ENCODE peak calls at places on chromosomes 6 and 20, in four cellular contexts. D is NB4; M is CD8-positive, alpha-beta T cell; G is AG04450. U is an unnamed sample.

GRCh38 chr20:62977613-62978558 is 25.4 kb downstream of the SLC17A9 start:
- DNase-seq in D (peak), M (peak), G (no peak), U (no peak)

GRCh38 chr6:3328796-3329195 is 70.0 kb downstream of the PSMG4 start:
- DNase-seq in D (no peak), M (no peak), G (no peak), U (no peak)

GRCh38 chr6:71072508-71072907 is 115.6 kb upstream of the B3GAT2 start:
- DNase-seq in G (no peak), M (no peak), D (no peak), U (no peak)

GRCh38 chr20:48738399-48739304 is 89.1 kb downstream of the PREX1 start:
- DNase-seq in G (no peak), D (no peak), M (no peak), U (no peak)

GRCh38 chr6:168053957-168054471 is 25.0 kb downstream of the FRMD1 start:
- DNase-seq in G (no peak), D (no peak), M (no peak), U (no peak)

GRCh38 chr6:41957117-41957516 is 15.5 kb upstream of the CCND3 start:
- DNase-seq in G (no peak), D (no peak), M (no peak), U (no peak)

GRCh38 chr6:3724451-3725144 is 26.9 kb downstream of the PXDC1 start:
- DNase-seq in G (no peak), D (no peak), M (no peak), U (no peak)

GRCh38 chr6:131063764-131064272 is 773 bp upstream of the EPB41L2 start:
- DNase-seq in M (no peak), G (no peak), D (no peak), U (no peak)

GRCh38 chr6:7728855-7729590 is 3.1 kb downstream of the BMP6 start:
- DNase-seq in G (no peak), M (no peak), D (no peak), U (no peak)

GRCh38 chr6:16043171-16044142 is 85.4 kb upstream of the MYLIP start:
- DNase-seq in M (no peak), G (no peak), D (no peak), U (no peak)

GRCh38 chr6:28254340-28254618 is 2.2 kb upstream of the ZKSCAN4 start:
- DNase-seq in G (no peak), M (no peak), D (peak), U (no peak)

GRCh38 chr6:121356575-121356974 is 22.3 kb upstream of the TBC1D32 start:
- DNase-seq in M (no peak), G (no peak), D (no peak), U (no peak)
- TF ChIP-seq CTCF in M (no peak), G (peak), D (no peak), U (no peak)

GRCh38 chr6:6319947-6320811 is at the start of gene F13A1:
- DNase-seq in G (no peak), M (no peak), D (peak), U (no peak)
- H3K4me3 ChIP-seq in G (no peak), M (no peak), D (no peak), U (no peak)

DNA sequence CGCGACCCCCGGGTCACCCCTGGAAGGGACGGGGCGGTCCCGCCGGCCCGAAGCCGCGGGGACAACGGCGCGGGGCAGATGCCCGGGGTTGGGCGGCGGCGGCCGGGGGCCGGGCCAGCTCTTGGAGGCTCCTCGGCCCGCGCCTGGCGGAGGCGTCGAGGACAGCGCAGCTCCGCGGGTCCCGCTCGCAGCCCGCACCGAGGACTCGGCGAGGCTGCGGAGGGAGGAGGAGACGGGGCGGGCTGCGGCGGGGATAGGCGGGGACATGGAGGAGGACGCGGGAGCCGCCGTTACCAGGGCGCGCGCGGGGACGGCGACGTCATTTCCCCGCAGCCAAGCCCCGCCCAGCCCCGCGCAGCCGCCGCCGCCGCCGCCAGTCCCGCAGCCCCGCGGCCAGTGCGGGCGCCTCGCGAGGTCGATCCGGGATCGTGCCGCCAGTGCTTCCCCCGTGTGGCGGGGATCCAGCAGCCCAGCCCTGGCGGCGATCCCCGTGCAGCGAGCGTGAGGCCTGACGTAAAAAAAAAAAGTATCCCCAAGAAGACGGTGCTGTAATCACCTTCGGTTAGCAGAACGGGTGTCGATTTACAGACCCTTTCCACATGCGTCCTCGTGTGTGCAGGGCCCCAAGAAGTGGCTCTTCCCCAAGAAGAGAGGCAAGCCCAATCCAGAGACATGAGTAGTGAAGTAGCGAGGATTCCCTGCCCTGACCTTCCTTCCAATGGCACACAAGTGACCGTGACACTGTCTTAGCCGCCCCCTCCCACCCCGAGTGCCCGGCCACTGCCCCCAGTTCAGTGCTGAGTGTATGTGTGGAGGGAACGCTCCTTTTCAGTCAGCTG is at the start of gene FAM184A:
- DNase-seq in M (peak), D (peak), G (no peak), U (no peak)
- TF ChIP-seq CTCF in M (no peak), D (no peak), G (no peak), U (no peak)

DNA sequence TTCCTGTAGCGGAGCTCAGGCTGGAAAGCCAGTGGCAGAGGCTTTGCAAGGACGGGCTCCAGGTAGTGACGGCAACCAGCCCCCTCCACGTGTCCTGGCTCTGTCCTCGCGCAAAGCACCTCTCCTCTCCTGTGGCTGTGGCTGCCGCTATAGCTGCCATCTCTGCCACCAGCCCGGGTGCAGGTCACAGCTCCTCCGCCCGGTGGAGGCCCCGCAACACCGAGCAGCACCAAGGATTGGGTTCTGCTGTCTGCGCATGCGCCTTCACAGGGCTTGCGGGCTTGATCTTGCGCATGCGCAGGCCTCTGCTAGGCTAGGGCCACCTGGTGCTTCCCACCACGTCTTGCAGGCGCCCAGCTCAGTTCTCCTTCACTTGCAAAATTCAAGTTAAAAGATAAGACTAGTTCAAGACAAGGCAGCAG is 625.4 kb downstream of the QKI start:
- DNase-seq in G (no peak), D (no peak), M (no peak), U (no peak)
- H3K4me3 ChIP-seq in G (no peak), D (no peak), M (peak), U (no peak)

DNA sequence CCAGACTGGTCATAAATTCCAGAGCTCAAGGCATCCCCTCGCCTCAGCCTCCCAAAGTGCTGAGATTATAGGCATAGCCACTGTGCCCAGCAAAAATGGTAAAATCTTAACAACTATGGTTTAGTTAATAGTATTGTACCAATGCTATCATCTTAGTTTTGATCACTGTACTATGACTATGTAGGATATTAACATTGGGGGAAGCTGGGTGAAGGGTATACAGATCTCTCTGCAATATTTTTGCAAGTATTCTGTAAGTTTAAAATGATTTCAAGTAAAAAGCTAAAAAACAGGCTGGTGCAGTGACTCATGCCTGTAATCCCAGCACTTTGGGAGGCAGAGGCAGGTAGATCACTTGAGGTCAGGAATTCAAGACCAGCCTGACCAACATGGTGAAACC is 7.8 kb downstream of the PIGU start:
- DNase-seq in M (no peak), D (no peak), G (no peak), U (no peak)
- TF ChIP-seq CTCF in M (no peak), D (no peak), G (no peak), U (no peak)

GRCh38 chr6:14478396-14479225 is 361.0 kb downstream of the CD83 start:
- DNase-seq in D (peak), M (no peak), G (no peak), U (no peak)

GRCh38 chr6:14474816-14475215 is 357.2 kb downstream of the CD83 start:
- DNase-seq in G (no peak), D (peak), M (no peak), U (no peak)

GRCh38 chr6:14477559-14477958 is 360.0 kb downstream of the CD83 start:
- DNase-seq in G (no peak), M (no peak), D (no peak), U (no peak)

GRCh38 chr6:14475306-14475705 is 357.7 kb downstream of the CD83 start:
- DNase-seq in G (no peak), M (no peak), D (no peak), U (no peak)

DNA sequence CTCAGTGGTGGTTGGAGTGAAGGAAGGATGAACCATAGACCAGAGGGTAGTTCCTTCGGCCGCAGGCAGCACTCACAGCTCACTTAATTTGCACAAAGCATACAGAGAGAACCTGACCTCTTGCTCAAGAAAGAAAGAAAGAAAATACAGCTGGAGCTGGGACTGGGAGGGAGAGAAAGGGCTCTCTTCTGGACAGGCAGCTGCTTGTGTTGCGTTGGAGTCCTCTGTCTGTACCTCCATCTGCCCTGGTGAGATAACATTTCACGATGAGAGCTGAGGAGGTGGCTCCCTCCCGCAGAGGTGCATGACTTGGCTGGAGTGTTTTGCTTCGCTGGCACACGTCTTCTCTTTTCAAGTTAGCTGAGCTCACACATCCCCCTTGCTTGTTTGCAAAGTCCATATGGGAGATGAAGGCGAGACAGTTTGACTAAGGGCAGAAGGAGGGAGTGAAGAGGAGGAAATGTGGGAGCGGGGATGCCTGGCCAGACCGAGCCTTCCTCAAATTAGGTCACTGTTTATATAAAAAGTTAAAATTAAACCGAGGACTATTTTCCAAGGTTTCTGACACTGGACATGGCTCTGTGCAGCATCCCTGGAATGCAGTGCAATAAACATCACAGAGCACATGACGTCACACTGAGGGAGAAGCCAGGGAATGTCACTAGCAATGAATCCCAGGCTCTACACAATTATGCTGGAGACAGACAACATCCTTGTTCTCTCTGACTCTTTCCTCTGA is 359.4 kb downstream of the CD83 start:
- DNase-seq in G (peak), M (no peak), D (no peak), U (peak)
- H3K4me3 ChIP-seq in G (peak), M (no peak), D (no peak), U (peak)

GRCh38 chr20:3172933-3173581 is at the start of gene LZTS3:
- DNase-seq in D (peak), M (peak), G (no peak), U (no peak)

GRCh38 chr20:3175270-3175669 is 1.9 kb upstream of the LZTS3 start:
- DNase-seq in D (no peak), M (no peak), G (no peak), U (no peak)

GRCh38 chr20:3172126-3172932 is 1.0 kb downstream of the LZTS3 start:
- DNase-seq in M (no peak), G (no peak), D (no peak), U (no peak)

GRCh38 chr20:3173582-3174441 is 463 bp upstream of the LZTS3 start:
- DNase-seq in M (peak), G (peak), D (peak), U (no peak)

GRCh38 chr20:3174442-3175263 is 1.3 kb upstream of the LZTS3 start:
- DNase-seq in D (peak), G (no peak), M (no peak), U (no peak)
- TF ChIP-seq CTCF in D (no peak), G (no peak), M (no peak), U (no peak)

DNA sequence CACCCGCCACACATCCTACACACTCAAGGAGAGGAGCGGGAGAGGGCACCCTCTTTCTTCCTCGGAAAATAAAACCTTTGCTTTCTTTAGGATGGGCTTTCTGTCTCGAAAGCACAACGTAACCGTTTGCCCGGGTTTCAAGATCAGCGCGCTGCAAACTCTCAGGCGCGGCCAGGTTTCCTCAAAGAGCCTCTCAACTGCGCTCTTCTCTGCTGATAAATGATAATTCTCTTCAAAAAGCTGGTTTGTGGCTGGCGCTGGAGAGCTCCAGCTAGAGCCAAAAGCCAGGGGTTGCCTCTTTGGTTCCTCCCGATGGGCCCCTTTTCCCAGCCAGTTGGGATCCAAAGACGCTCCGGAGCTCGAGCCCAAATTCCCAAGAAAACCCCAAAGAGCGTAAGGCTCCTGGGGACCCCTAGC is 460 bp upstream of the PLCB1 start:
- DNase-seq in D (no peak), M (no peak), G (no peak), U (no peak)
- H3K4me3 ChIP-seq in D (peak), M (peak), G (peak), U (peak)

DNA sequence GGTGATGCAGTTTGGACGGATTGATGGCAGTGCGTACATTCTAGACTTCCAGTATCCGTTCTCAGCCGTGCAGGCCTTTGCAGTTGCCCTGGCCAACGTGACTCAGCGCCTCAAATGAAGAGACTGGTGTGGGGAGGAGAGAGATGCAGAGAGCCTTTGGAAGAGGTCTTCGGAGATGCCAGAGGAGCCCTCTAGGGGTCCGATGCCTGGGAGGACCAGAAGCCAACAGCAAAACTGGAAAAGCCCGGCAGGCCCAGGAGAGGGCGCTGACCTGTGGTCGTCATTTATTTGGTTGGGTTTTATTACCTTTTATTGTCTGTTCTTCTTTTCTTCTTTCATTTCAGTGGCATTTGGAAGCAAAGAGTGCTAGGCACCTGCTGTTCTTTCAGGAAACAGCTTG is 53.3 kb upstream of the TMEM181 start:
- DNase-seq in M (no peak), G (no peak), D (no peak), U (no peak)
- TF ChIP-seq CTCF in M (no peak), G (peak), D (peak), U (peak)

GRCh38 chr6:39228111-39228971 is 934 bp downstream of the KCNK5 start:
- DNase-seq in M (no peak), D (peak), G (no peak), U (no peak)
- H3K4me3 ChIP-seq in M (peak), D (peak), G (no peak), U (no peak)

U was measured in AG04449.